ENCODE peak calls at places on chromosomes 5 and 9, in five cellular contexts. S, O, U, L and F are unnamed samples. For H3K36me3, the result is how much of the 10 kb centered on the place peaks cover.

GRCh38 chr9:124507880-124508432 is 757 bp upstream of the NR5A1 start:
- DNase-seq in S (no peak), U (no peak), O (no peak), L (no peak), F (no peak)

GRCh38 chr5:15209053-15209762 is 290.8 kb upstream of the FBXL7 start:
- DNase-seq in O (no peak), U (no peak), L (no peak), S (no peak), F (no peak)

GRCh38 chr5:157976429-157976828 is 117.5 kb upstream of the CLINT1 start:
- DNase-seq in S (no peak), O (no peak), U (no peak), L (no peak), F (no peak)

GRCh38 chr5:106827061-106827460 is 843.7 kb downstream of the EFNA5 start:
- DNase-seq in O (no peak), S (no peak), L (no peak), U (no peak), F (no peak)

GRCh38 chr5:127867006-127867788 is 164.0 kb downstream of the CCDC192 start:
- DNase-seq in O (peak), L (no peak), S (no peak), U (no peak), F (no peak)

GRCh38 chr9:96782241-96782640 is 4.4 kb upstream of the ZNF510 start:
- DNase-seq in L (no peak), U (no peak), O (no peak), S (no peak), F (no peak)

GRCh38 chr5:154081246-154081645 is 42.5 kb downstream of the MFAP3 start:
- DNase-seq in U (no peak), S (no peak), L (no peak), O (no peak), F (no peak)

GRCh38 chr5:132962429-132962928 is 955 bp downstream of the AFF4 start:
- DNase-seq in O (peak), U (no peak), S (peak), L (peak), F (no peak)

GRCh38 chr9:89478821-89479668 is 18.9 kb downstream of the SEMA4D start:
- DNase-seq in O (peak), L (no peak), S (no peak), U (no peak), F (no peak)

GRCh38 chr9:96126321-96126881 is 175.6 kb downstream of the HSD17B3 start:
- DNase-seq in O (no peak), L (no peak), S (no peak), U (no peak), F (no peak)

GRCh38 chr9:104606202-104606601 is 775 bp upstream of the OR13C2 start:
- DNase-seq in O (no peak), U (no peak), L (no peak), S (no peak), F (no peak)

GRCh38 chr9:112631313-112631712 is 86.6 kb downstream of the INIP start:
- DNase-seq in O (no peak), S (no peak), L (no peak), U (no peak), F (no peak)

GRCh38 chr5:95664204-95664786 is 17.7 kb downstream of the RFESD start:
- DNase-seq in S (no peak), L (peak), O (peak), U (no peak), F (no peak)

GRCh38 chr5:27494845-27495244 is 456.5 kb upstream of the CDH9 start:
- DNase-seq in U (no peak), S (no peak), O (no peak), L (no peak), F (no peak)

GRCh38 chr5:154221371-154221896 is 30.9 kb downstream of the GALNT10 start:
- DNase-seq in U (no peak), S (no peak), L (peak), O (peak), F (no peak)

GRCh38 chr5:73818357-73818756 is 192.4 kb downstream of the ARHGEF28 start:
- DNase-seq in L (no peak), U (no peak), O (no peak), S (no peak), F (no peak)

GRCh38 chr5:30347858-30348257 is 845.6 kb upstream of the CDH6 start:
- DNase-seq in U (no peak), L (no peak), O (no peak), S (no peak), F (no peak)

GRCh38 chr5:42912184-42912766 is 100.6 kb upstream of the SELENOP start:
- DNase-seq in O (no peak), L (peak), U (no peak), S (no peak), F (no peak)

GRCh38 chr5:9207820-9208418 is 338.0 kb downstream of the SEMA5A start:
- DNase-seq in O (no peak), S (peak), L (peak), U (no peak), F (no peak)

GRCh38 chr5:169527863-169528262 is 55.7 kb upstream of the SPDL1 start:
- DNase-seq in O (no peak), U (no peak), L (no peak), S (no peak), F (no peak)

GRCh38 chr9:14353222-14354056 is 39.5 kb upstream of the NFIB start:
- DNase-seq in S (peak), L (peak), U (no peak), O (peak), F (peak)

GRCh38 chr5:166977916-166978434 is 1313.5 kb upstream of the WWC1 start:
- DNase-seq in L (no peak), U (no peak), S (no peak), O (no peak), F (no peak)

GRCh38 chr9:124297553-124297905 is 39.8 kb downstream of the NEK6 start:
- DNase-seq in U (peak), S (no peak), L (peak), O (peak), F (no peak)

GRCh38 chr5:119397518-119398380 is 41.9 kb downstream of the TNFAIP8 start:
- DNase-seq in O (no peak), L (no peak), S (no peak), U (no peak), F (no peak)

GRCh38 chr5:57538341-57538955 is 55.8 kb upstream of the ACTBL2 start:
- DNase-seq in O (no peak), S (no peak), L (no peak), U (no peak), F (no peak)

GRCh38 chr9:35932732-35933131 is 23.4 kb downstream of the SPAAR start:
- DNase-seq in U (no peak), S (no peak), L (no peak), O (no peak), F (no peak)

GRCh38 chr9:103186959-103187358 is 191.8 kb downstream of the CYLC2 start:
- DNase-seq in L (no peak), S (no peak), O (no peak), U (no peak), F (peak)

GRCh38 chr5:127935398-127935797 is 148.2 kb upstream of the SLC12A2 start:
- DNase-seq in O (no peak), S (no peak), L (no peak), U (no peak), F (no peak)

GRCh38 chr9:6842584-6842947 is 84.8 kb downstream of the KDM4C start:
- DNase-seq in U (no peak), L (no peak), S (no peak), O (no peak), F (no peak)

GRCh38 chr5:98513378-98513777 is 260.1 kb upstream of the RGMB start:
- DNase-seq in L (no peak), O (peak), S (no peak), U (peak), F (no peak)

GRCh38 chr5:122915717-122916399 is 70.4 kb downstream of the SNX24 start:
- DNase-seq in O (no peak), L (no peak), S (no peak), U (no peak), F (no peak)

GRCh38 chr9:134029248-134030226 is 4.3 kb downstream of the BRD3OS start:
- DNase-seq in U (no peak), L (no peak), O (no peak), S (no peak), F (peak)

GRCh38 chr5:37836173-37837100 is 3.4 kb downstream of the GDNF start:
- DNase-seq in O (no peak), U (no peak), L (no peak), S (no peak), F (no peak)

GRCh38 chr5:1386274-1386717 is 41.4 kb upstream of the CLPTM1L start:
- DNase-seq in S (peak), L (no peak), O (peak), U (no peak), F (peak)

GRCh38 chr5:95365302-95366095 is 25.7 kb upstream of the FAM81B start:
- DNase-seq in L (no peak), S (no peak), O (no peak), U (no peak), F (no peak)

GRCh38 chr9:115291841-115292240 is 173.9 kb upstream of the TNC start:
- DNase-seq in O (peak), L (no peak), U (no peak), S (no peak), F (no peak)

GRCh38 chr5:143431789-143432188 is 28.3 kb upstream of the NR3C1 start:
- DNase-seq in S (no peak), L (no peak), U (no peak), O (no peak), F (no peak)

GRCh38 chr5:135153661-135154060 is 119.6 kb upstream of the PITX1 start:
- DNase-seq in O (no peak), L (no peak), S (peak), U (no peak), F (no peak)

GRCh38 chr5:37873988-37874387 is 34.1 kb upstream of the GDNF start:
- DNase-seq in O (no peak), U (no peak), S (no peak), L (no peak), F (no peak)

GRCh38 chr5:55934720-55935119 is 60.0 kb downstream of the IL6ST start:
- DNase-seq in S (no peak), L (no peak), U (no peak), O (no peak), F (no peak)

GRCh38 chr5:55934117-55934613 is 60.6 kb downstream of the IL6ST start:
- DNase-seq in L (no peak), O (no peak), U (no peak), S (no peak), F (no peak)

GRCh38 chr5:55935371-55935770 is 59.4 kb downstream of the IL6ST start:
- DNase-seq in U (no peak), S (no peak), O (no peak), L (no peak), F (no peak)

GRCh38 chr5:55932700-55933099 is 62.1 kb downstream of the IL6ST start:
- DNase-seq in S (no peak), O (no peak), U (no peak), L (no peak), F (no peak)

GRCh38 chr5:55933377-55934116 is 61.2 kb downstream of the IL6ST start:
- DNase-seq in L (no peak), S (no peak), U (no peak), O (no peak), F (no peak)
- TF ChIP-seq POLR2AphosphoS5 in L (no peak), S (no peak), U (no peak), O (no peak), F (peak)

GRCh38 chr5:36796171-36796570 is 80.4 kb upstream of the NIPBL start:
- DNase-seq in L (no peak), U (no peak), S (no peak), O (no peak), F (no peak)
- H3K36me3 ChIP-seq in L (under half), U (under half), S (under half), O (under half), F (under half)

DNA sequence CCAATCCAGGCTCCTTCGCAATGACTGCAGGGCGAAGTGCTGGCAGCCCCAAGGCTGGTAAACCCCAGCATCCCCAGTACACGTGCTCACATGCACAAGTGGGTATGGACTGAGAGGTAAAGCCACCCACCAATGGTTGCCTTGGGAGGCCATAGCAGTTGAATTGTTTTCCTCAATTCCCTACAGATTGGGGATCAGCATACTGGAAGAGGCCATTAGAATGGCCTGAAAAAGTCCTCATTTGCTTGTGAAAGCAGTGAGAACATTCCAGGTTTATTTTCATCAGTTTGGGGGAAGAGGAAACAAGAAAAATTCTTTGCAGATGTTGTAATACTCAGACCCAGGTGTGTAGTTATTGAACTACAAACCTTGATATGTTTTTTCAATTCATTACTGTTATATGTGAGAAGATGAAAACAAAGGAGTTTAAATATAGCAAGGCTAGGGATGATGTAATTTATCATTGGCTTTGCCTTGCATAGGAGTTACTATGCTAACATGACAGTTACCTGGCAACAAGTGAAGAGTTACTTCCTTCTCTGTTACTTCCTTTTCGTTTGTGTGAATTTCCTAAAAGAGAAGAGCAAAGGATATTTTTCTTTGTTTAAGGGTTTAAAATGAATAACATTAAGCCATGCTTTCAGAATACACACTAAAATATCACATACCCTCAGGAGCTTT is 36.4 kb downstream of the MTMR12 start:
- DNase-seq in O (no peak), S (no peak), L (no peak), U (peak), F (no peak)
- H3K4me3 ChIP-seq in O (no peak), S (no peak), L (no peak), U (no peak), F (no peak)

GRCh38 chr9:137052293-137052692 is 1.6 kb downstream of the ENTPD2 start:
- DNase-seq in S (no peak), L (no peak), O (no peak), U (no peak), F (no peak)

GRCh38 chr9:137052998-137053943 is 590 bp downstream of the ENTPD2 start:
- DNase-seq in S (no peak), U (no peak), O (no peak), L (no peak), F (no peak)

GRCh38 chr9:137054932-137055384 is 1.1 kb upstream of the ENTPD2 start:
- DNase-seq in U (no peak), L (no peak), S (no peak), O (no peak), F (no peak)

GRCh38 chr9:137055385-137056364 is 1.8 kb upstream of the ENTPD2 start:
- DNase-seq in S (no peak), O (peak), L (no peak), U (no peak), F (no peak)

DNA sequence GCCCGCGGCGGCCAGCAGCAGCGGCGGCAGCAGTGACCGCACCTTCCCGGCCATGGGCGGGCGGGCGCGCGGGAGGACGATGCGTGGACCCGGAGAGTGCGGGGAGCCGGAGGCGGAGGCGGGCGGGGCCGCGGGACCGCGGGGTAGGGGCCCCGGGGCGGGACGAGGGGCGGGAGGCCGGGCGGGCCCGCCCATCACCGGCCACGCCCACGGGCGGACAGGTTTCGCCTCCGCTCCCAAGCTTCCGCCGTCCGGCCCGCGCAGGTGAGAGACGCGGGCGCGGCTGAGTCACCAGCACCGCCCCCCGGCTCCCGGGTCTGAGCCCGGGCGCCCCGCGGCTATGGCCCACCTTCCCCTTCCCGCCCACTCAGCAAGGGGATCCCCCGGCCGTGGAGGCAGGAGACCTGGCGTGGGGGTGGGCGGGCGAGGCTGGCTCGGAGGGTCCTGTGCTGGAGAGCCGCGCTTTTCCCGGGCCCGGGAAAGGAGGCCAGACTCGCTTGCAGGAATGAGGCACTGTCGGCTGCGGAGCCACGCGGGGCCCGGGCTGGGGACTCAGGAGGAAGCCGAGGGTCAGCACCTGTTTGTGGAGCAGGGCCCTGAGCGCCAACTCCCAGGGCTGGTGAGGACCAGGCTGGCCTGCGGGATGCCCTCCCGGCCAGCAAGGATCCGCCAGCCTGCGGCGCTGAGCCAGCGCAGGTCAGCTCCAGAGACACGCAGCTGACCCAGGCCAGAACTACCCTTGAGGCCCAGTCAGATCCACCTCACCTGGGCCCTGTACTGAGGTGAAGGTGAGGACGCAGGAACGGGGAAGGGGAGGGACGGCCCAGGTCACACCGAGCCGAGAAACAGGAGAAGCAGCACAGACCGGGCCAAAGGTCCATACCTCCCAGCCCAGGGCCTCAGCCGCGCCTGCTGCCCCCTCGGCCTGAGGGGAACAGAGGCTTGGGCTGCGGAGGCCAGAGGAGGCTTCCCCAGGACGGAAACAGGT is at the start of gene ENTPD2:
- DNase-seq in U (no peak), L (no peak), O (peak), S (peak), F (no peak)
- TF ChIP-seq POLR2AphosphoS5 in U (no peak), L (peak), O (peak), S (no peak), F (no peak)

GRCh38 chr9:100286257-100286656 is 66.5 kb downstream of the TEX10 start:
- DNase-seq in O (no peak), L (no peak), U (no peak), S (no peak), F (no peak)

GRCh38 chr9:100284247-100284646 is 68.5 kb downstream of the TEX10 start:
- DNase-seq in L (no peak), S (no peak), O (no peak), U (no peak), F (no peak)

GRCh38 chr9:100285601-100286000 is 67.1 kb downstream of the TEX10 start:
- DNase-seq in L (no peak), S (no peak), U (no peak), O (no peak), F (no peak)

GRCh38 chr9:100287186-100287585 is 65.6 kb downstream of the TEX10 start:
- DNase-seq in U (no peak), S (no peak), L (no peak), O (no peak), F (no peak)

GRCh38 chr9:100285080-100285479 is 67.7 kb downstream of the TEX10 start:
- DNase-seq in U (no peak), S (no peak), L (no peak), O (no peak), F (no peak)
- H3K36me3 ChIP-seq in U (under half), S (under half), L (under half), O (under half), F (under half)

GRCh38 chr5:88873447-88873846 is 9.5 kb downstream of the MEF2C start:
- DNase-seq in O (no peak), U (no peak), S (no peak), L (no peak), F (no peak)
- H3K4me3 ChIP-seq in O (no peak), U (no peak), S (no peak), L (no peak), F (no peak)

DNA sequence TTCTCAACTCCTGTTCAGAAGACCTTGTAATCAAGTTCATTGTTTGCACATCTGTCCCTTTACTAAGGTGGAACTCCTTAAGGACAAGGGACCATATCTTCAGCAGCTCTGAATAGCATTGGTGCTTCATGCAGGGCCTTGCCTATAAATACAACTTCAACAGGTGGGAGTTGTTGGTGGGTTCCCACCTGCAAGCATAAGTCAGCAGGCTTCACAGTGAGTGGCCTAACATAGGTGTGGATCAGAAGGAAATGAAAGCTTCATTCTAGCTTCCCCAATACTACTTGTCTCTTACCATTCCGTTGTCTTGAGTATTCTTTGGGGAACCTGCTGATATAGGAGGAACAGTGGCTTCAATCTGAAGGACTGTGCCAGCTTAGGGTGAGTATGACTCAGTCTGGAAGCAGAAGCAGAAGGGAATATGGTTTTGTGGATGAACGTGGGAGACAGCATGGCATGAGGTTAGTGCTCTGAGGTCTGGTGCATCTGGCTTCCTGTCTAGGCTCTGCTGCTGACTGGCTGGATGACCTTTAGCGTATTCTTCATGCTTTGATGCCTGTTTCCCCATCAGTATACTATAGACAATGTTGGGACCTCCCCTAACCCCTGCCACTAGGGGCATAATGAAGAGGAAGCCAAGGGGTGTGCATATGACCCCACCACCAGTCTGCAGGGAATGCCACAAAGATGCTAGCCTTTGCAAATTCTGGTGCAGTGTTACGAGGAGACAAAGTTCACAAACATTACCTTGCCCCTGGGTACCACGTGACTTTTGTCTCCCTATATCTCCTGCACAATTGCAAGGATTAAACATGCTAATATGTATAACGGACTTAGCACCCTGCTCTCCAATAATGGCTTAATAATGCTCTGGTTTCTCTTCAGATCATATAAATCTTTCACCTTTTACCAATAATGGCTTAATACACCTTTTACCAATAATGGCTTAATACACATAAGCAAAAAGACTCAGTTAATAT is 192.3 kb downstream of the PALM2AKAP2 start:
- DNase-seq in L (no peak), O (no peak), U (no peak), S (peak), F (no peak)
- TF ChIP-seq POLR2AphosphoS5 in L (no peak), O (no peak), U (no peak), S (no peak), F (peak)

GRCh38 chr9:71704806-71705205 is 63.5 kb downstream of the CEMIP2 start:
- DNase-seq in L (no peak), O (no peak), S (no peak), U (no peak), F (no peak)
- H3K36me3 ChIP-seq in L (under half), O (under half), S (under half), U (under half), F (half or more)